ENCODE peak calls at places on chromosomes 6 and 20, in six cellular contexts. Q is IMR-90, E is Peyer's patch, L is HCT116, B is adrenal gland, K is breast epithelium. H is an unnamed sample.

GRCh38 chr6:90695316-90695715 is 108.4 kb upstream of the MAP3K7 start:
- DNase-seq in L (no peak), E (no peak), K (no peak), Q (no peak), B (no peak), H (no peak)

GRCh38 chr6:72621243-72622093 is at the start of gene KCNQ5:
- DNase-seq in K (no peak), B (no peak), E (no peak), L (no peak), Q (no peak), H (no peak)

GRCh38 chr20:41664584-41664983 is 46.4 kb upstream of the CHD6 start:
- DNase-seq in E (no peak), L (peak), K (no peak), Q (peak), B (no peak), H (no peak)

GRCh38 chr6:31525932-31526591 is 2.7 kb upstream of the MCCD1 start:
- DNase-seq in K (no peak), L (no peak), Q (peak), E (no peak), B (no peak), H (no peak)

GRCh38 chr6:5582758-5583157 is 321.4 kb downstream of the FARS2 start:
- DNase-seq in Q (no peak), B (no peak), L (no peak), K (no peak), E (no peak), H (no peak)

GRCh38 chr6:10633216-10633615 is 61.2 kb downstream of the C6orf52 start:
- DNase-seq in Q (peak), E (no peak), K (no peak), L (peak), B (no peak), H (no peak)

GRCh38 chr6:127972815-127973214 is 72.0 kb upstream of the THEMIS start:
- DNase-seq in L (no peak), E (no peak), K (no peak), Q (no peak), B (no peak), H (no peak)

GRCh38 chr6:121925024-121925423 is 474.4 kb upstream of the HSF2 start:
- DNase-seq in K (no peak), B (no peak), Q (peak), L (no peak), E (no peak), H (no peak)

GRCh38 chr6:26097268-26097875 is 10.1 kb downstream of the HFE start:
- DNase-seq in Q (peak), E (no peak), B (peak), L (peak), K (no peak), H (no peak)

GRCh38 chr6:36609582-36609981 is 15.4 kb downstream of the SRSF3 start:
- DNase-seq in L (no peak), E (no peak), Q (no peak), B (peak), K (no peak), H (no peak)

GRCh38 chr6:36607782-36608386 is 13.7 kb downstream of the SRSF3 start:
- DNase-seq in Q (no peak), K (peak), B (peak), L (no peak), E (no peak), H (no peak)

GRCh38 chr6:36610576-36611336 is 16.6 kb downstream of the SRSF3 start:
- DNase-seq in E (no peak), L (no peak), K (no peak), Q (no peak), B (peak), H (no peak)

GRCh38 chr6:36610041-36610440 is 15.9 kb downstream of the SRSF3 start:
- DNase-seq in E (no peak), K (peak), B (peak), L (no peak), Q (no peak), H (no peak)

GRCh38 chr6:36608788-36609563 is 14.8 kb downstream of the SRSF3 start:
- DNase-seq in E (no peak), B (peak), L (no peak), K (no peak), Q (no peak), H (no peak)
- TF ChIP-seq POLR2A in E (no peak), B (no peak), L (no peak), K (no peak), Q (no peak), H (no peak)

DNA sequence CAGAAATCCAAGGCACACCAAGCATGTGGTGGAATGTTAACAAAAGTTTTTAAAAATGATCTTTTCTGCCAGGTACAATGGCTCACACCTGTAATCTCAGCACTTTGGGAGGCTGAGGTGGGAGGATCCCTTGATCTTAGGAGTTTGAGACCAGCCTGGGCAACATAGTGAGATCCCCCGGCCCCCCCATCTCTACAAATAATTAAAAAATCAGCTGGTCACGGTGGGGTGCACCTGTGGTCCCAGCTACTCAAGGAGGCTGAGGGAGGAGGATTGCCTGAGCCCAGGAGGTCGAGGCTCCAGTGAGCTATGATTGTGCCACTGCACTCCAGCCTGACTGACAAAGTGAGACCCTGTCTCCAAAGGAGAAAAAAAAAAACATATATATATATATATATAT is 8.0 kb downstream of the RIPK1 start:
- DNase-seq in K (no peak), L (no peak), Q (no peak), E (no peak), B (peak), H (no peak)
- H3K4me3 ChIP-seq in K (no peak), L (no peak), Q (no peak), E (no peak), B (no peak), H (no peak)

DNA sequence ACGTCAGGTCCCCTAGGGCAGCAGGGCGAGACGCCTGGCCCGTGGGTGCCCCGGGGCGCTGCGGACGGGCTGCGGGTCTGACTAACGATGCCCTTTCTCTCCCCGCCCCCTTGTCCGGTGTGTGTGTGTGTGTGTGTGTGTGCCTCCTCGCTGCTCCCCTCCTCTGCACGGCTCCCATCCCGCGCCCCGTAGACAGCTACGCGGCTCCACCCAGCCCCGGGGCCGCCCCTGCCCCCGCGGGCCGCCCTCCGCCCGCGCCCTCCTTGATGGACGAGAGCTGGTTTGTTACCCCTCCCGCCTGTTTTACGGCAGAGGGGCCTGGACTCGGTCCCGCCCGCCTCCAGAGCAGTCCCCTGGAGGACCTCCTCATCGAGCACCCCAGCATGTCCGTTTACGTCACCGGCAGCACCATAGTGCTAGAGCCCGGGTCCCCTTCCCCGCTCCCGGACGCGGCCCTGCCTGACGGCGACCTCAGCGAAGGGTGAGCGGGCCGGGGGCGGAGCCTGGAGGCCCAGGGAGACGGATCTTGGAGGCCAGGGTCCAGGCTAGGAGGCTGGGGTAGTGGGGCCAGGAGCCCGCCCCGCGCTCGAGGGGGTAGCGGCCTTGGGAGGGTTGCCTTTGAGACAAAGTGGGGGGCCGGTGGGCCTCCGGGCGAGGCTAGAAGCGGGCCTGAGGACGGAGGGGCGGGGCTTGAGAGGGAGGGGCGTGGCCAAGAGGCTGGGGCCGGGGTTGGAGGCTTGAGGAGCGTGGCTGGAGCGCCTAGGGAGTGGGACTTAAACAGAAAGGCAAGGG is 5.1 kb downstream of the TP53INP2 start:
- DNase-seq in E (peak), Q (peak), L (peak), B (peak), K (peak), H (peak)
- TF ChIP-seq POLR2A in E (no peak), Q (no peak), L (peak), B (peak), K (no peak), H (peak)

DNA sequence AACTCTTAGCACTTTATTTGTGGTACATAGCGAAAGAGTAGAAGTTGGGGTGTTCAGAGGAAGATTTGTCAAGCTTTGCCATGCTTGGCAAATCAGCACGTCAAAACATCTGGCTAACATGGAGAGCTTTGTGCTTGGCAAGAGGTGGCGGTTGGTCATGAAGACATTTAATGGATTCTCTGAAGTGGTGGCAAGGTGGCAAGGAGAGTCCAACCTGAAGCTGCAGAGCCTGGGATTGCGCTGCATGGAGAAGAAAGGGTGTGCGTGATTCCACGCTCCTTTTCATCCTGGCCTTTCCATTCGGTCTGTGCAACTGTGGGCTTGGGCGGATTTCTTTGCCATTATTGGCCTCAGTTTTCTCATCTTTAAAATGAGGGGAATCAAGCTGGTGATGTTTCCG is 3.1 kb downstream of the PYGB start:
- DNase-seq in K (no peak), E (no peak), L (no peak), B (peak), Q (no peak), H (no peak)
- H3K4me3 ChIP-seq in K (peak), E (no peak), L (no peak), B (no peak), Q (no peak), H (peak)

DNA sequence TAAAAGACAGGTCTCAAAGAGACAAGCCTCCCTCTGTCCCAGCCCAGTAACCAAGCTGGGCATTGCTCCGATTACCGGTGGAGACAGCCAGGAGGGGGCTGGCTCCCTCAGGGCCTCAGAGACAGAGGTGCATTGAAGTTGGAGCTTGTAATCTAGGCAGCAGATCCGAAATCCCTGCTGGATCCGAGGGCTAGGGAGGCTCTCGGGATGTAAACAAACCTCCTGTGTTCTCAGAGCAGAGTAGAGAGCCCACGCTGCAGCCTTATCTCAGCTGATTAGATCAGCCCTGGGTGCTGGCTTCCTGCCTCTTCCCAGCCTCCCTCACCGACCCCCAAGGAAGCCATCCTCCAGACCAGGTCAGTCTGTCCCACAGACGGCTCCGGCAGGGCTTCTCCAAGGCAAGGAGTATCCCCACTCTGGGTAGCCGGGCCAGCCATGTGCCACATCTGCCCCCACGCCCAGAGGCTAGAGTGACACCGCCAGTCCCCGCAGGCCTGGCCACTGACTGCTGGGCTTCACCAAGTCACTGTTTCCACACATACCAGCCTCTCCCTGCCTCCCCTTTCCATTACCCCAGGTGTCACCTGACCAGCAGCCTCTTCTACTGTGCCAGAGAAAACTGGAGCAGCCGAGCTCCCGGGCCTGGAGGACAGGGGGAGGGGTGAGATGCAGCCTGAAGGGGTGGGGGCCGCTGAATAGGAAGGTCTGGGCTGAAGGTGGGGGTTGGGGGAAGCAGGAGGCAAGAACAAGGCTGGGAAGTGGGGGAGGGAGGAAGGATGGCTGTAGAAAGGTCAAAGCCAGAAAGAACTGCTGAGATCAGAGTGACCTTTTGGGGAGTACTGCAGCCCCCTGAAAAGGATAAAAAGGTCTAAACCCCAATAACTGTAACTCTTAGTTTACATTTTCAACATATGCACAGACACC is 6.0 kb downstream of the SDC4 start:
- DNase-seq in Q (peak), K (peak), L (no peak), E (peak), B (peak), H (no peak)
- TF ChIP-seq POLR2A in Q (peak), K (peak), L (no peak), E (no peak), B (peak), H (no peak)

GRCh38 chr6:100296810-100297544 is 167.7 kb downstream of the SIM1 start:
- DNase-seq in B (no peak), Q (peak), E (no peak), K (no peak), L (peak), H (no peak)
- H3K4me3 ChIP-seq in B (no peak), Q (no peak), E (no peak), K (no peak), L (peak), H (no peak)

GRCh38 chr6:39791850-39792500 is at the start of gene DAAM2:
- DNase-seq in L (no peak), Q (peak), E (peak), K (no peak), B (peak), H (no peak)
- TF ChIP-seq POLR2A in L (no peak), Q (no peak), E (no peak), K (no peak), B (no peak), H (no peak)

GRCh38 chr20:62018437-62019143 is 47.1 kb downstream of the TAF4 start:
- DNase-seq in B (no peak), Q (no peak), K (no peak), L (no peak), E (no peak), H (no peak)
- H3K4me3 ChIP-seq in B (no peak), Q (no peak), K (no peak), L (no peak), E (no peak), H (no peak)

GRCh38 chr20:31666258-31667042 is 28.7 kb downstream of the COX4I2 start:
- DNase-seq in Q (no peak), L (no peak), K (no peak), E (no peak), B (peak), H (no peak)
- TF ChIP-seq POLR2A in Q (no peak), L (no peak), K (no peak), E (no peak), B (no peak), H (no peak)

GRCh38 chr20:23047738-23048214 is 1.7 kb downstream of the THBD start:
- DNase-seq in L (no peak), B (peak), Q (no peak), E (no peak), K (no peak), H (no peak)
- H3K4me3 ChIP-seq in L (no peak), B (no peak), Q (no peak), E (peak), K (peak), H (peak)